ENCODE peak calls at places on chromosomes 2 and 18, in four cellular contexts. Q is fibroblast of the aortic adventitia; D is heart right ventricle; P is effector memory CD4-positive, alpha-beta T cell. L is an unnamed sample.

GRCh38 chr2:225399509-225399908 is at the start of gene NYAP2:
- DNase-seq in Q (no peak), D (no peak), P (no peak), L (no peak)

GRCh38 chr2:174586418-174586817 is 11.2 kb downstream of the WIPF1 start:
- DNase-seq in Q (no peak), D (no peak), P (no peak), L (no peak)

GRCh38 chr18:596288-596881 is 403 bp upstream of the CLUL1 start:
- DNase-seq in Q (no peak), D (no peak), P (peak; percentile 1), L (no peak)

GRCh38 chr2:174138161-174138560 is 110.2 kb downstream of the OLA1 start:
- DNase-seq in Q (no peak), D (no peak), P (no peak), L (peak; percentile 43)

GRCh38 chr2:6580982-6581381 is 284.7 kb downstream of the CMPK2 start:
- DNase-seq in Q (no peak), D (no peak), P (no peak), L (peak; percentile 59)

GRCh38 chr2:239689985-239690384 is 289.2 kb upstream of the HDAC4 start:
- DNase-seq in Q (no peak), D (no peak), P (no peak), L (no peak)

GRCh38 chr2:145638675-145639074 is 1118.8 kb upstream of the ZEB2 start:
- DNase-seq in Q (no peak), D (no peak), P (no peak), L (no peak)

GRCh38 chr2:210503622-210504300 is 27.2 kb upstream of the LANCL1 start:
- DNase-seq in Q (peak; percentile 33), D (no peak), P (no peak), L (peak; percentile 14)

GRCh38 chr18:46916551-46917107 is 678 bp downstream of the PIAS2 start:
- DNase-seq in Q (peak; percentile 42), D (no peak), P (no peak), L (peak; percentile 54)

GRCh38 chr18:45733535-45733934 is 9.6 kb downstream of the SLC14A1 start:
- DNase-seq in Q (no peak), D (no peak), P (no peak), L (no peak)

GRCh38 chr2:212968284-212969081 is 182.9 kb downstream of the IKZF2 start:
- DNase-seq in Q (no peak), D (no peak), P (no peak), L (peak; percentile 46)

GRCh38 chr2:97834610-97835009 is 121.2 kb downstream of the ZAP70 start:
- DNase-seq in Q (peak; percentile 2), D (no peak), P (no peak), L (peak; percentile 29)

GRCh38 chr2:156697906-156698305 is 261.7 kb downstream of the GPD2 start:
- DNase-seq in Q (no peak), D (no peak), P (no peak), L (no peak)

GRCh38 chr2:214542866-214543265 is 132.0 kb downstream of the VWC2L start:
- DNase-seq in Q (no peak), D (no peak), P (no peak), L (peak; percentile 65)

GRCh38 chr2:50448556-50448955 is 583.4 kb downstream of the NRXN1 start:
- DNase-seq in Q (no peak), D (no peak), P (no peak), L (no peak)

GRCh38 chr18:32373995-32374394 is 96.7 kb downstream of the GAREM1 start:
- DNase-seq in Q (peak; percentile 49), D (no peak), P (no peak), L (peak; percentile 80)

GRCh38 chr2:5020451-5020850 is 671.7 kb upstream of the SOX11 start:
- DNase-seq in Q (no peak), D (no peak), P (no peak), L (no peak)

GRCh38 chr2:161954103-161954502 is 119.9 kb downstream of the DPP4 start:
- DNase-seq in Q (no peak), D (no peak), P (peak; percentile 5), L (peak; percentile 6)

GRCh38 chr2:106296182-106296815 is 102.2 kb upstream of the UXS1 start:
- DNase-seq in Q (no peak), D (no peak), P (no peak), L (no peak)

GRCh38 chr2:127411609-127412370 is 6.4 kb upstream of the PROC start:
- DNase-seq in Q (no peak), D (no peak), P (no peak), L (no peak)

GRCh38 chr2:64612575-64613195 is 41.0 kb downstream of the SERTAD2 start:
- DNase-seq in Q (no peak), D (no peak), P (no peak), L (no peak)

GRCh38 chr18:76522104-76522503 is 27.1 kb upstream of the ZNF516 start:
- DNase-seq in Q (no peak), D (no peak), P (no peak), L (no peak)

GRCh38 chr2:47485751-47486300 is 82.9 kb downstream of the MSH2 start:
- DNase-seq in Q (no peak), D (no peak), P (no peak), L (peak; percentile 39)

GRCh38 chr2:217777906-217778305 is 224.9 kb downstream of the TNS1 start:
- DNase-seq in Q (no peak), D (no peak), P (no peak), L (no peak)
- H3K4me3 ChIP-seq in Q (no peak overlapping the region), D (no peak overlapping the region), P (no peak overlapping the region), L (no peak overlapping the region)

GRCh38 chr2:229980440-229981184 is 58.3 kb downstream of the FBXO36 start:
- DNase-seq in Q (peak; percentile 88), D (peak; percentile 56), P (no peak), L (peak; percentile 83)
- H3K4me3 ChIP-seq in Q (peak overlapping the region; percentile 31), D (no peak overlapping the region), P (no peak overlapping the region), L (peak overlapping the region; percentile 18)

DNA sequence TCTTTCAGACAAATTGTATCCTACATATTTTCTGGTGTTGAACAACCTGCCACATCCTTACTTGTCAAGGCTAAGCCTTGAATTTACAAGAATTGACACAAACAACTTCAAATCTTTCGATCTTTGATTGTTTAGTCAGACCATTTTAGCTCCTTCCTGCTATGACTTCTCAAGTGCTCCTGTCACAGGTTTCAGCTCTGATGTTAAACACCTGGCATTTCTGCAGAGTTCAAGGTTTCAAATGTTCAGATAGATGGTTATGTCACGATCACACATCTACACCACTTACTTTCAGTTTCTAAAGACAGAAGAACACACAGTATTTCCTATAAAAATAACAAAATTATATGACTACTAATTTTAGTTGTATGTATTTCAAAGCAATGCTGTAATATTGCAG is 84.0 kb downstream of the RND3 start:
- DNase-seq in Q (no peak), D (no peak), P (no peak), L (no peak)
- H3K4me3 ChIP-seq in Q (peak overlapping the region; percentile 2), D (no peak overlapping the region), P (no peak overlapping the region), L (no peak overlapping the region)

GRCh38 chr2:109612991-109613921 is 510 bp downstream of the SEPTIN10 start:
- DNase-seq in Q (peak; percentile 78), D (peak; percentile 73), P (no peak), L (peak; percentile 73)
- H3K4me3 ChIP-seq in Q (peak overlapping the region; percentile 80), D (peak overlapping the region; percentile 53), P (peak overlapping the region; percentile 57), L (peak overlapping the region; percentile 75)

DNA sequence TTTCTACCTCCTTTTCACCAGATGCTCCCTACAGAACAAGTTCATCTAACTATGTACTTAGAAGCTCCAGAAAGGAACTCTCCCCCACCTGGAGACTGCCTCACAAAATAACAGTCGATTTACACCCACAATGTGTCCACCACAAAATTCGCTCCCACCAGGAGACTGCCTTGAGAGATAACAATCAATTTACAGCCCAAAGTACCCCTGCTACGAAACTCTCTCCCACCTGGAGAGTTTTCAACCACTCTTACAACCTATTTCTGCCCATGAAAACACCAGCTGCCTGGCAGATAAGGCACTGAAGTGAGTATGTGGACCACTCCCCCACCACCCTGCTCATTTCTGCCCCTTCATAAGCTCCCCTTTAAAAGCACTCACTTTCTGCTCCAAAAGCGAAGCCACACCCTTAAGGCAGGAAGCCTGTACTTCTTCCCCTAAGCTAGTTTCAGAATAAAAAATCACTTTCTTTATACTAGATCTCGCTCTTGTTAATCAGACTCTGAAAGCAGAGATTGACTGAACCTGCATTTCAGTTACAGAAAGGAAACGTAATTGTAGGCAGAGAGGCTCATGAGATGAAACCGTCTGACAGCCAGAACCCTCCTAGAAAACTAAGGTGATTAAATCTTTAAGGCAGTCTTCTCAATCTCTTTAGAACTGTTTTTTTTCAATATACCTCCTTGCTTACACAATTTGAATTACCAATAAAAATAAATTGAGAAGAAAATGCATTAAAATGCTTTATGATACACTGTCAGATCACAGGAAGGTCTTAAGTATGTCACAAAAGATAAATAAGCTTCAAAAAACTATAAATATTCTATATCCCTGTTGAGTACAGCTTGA is 94.3 kb upstream of the RBBP8 start:
- DNase-seq in Q (no peak), D (no peak), P (no peak), L (no peak)
- H3K4me3 ChIP-seq in Q (no peak overlapping the region), D (no peak overlapping the region), P (no peak overlapping the region), L (no peak overlapping the region)

DNA sequence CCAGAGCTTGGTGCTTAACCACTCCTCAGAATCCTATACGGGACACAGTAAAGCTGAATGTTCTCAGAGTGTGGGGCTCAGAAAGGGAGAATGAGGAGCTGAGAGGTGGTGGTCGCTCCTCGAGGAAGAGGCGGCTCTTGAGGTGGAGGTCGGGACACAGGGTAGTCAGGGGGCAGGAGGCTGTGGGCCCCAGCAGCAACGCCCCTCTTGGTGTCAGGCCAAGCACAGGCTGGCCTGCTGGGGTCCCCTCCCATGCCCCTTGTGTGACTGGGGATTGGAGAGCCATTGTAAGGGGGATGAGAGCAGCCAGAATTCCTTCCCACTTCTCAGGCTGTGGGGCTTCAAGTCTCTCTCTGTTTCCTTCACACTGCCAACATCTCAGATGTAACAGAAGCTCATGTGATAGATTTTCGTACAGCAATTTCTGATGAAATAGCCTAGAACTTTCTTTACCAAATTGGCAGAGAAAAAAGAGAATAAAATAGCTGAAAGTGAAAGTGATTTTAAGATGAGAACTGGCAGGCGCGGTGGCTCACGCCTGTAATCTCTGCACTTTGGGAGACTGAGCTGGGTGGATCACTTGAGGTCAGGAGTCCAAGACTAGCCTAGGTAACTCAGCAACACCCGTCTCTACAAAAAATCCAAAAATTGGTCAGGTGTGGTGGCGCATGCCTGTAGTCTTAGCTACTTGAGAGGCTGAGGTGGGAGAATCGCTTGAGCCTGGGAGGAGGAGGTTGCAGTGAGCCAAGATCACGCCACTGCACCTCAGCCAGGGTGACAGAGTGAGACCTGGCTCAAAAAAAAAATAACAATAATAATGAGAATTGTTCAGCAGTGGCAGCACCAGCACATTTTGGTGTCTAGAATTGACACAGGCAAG is 61.1 kb upstream of the RPL31 start:
- DNase-seq in Q (peak; percentile 44), D (no peak), P (no peak), L (peak; percentile 39)
- H3K4me3 ChIP-seq in Q (no peak overlapping the region), D (no peak overlapping the region), P (peak overlapping the region; percentile 27), L (no peak overlapping the region)

GRCh38 chr2:195532255-195532627 is 124.8 kb upstream of the SLC39A10 start:
- DNase-seq in Q (no peak), D (no peak), P (no peak), L (no peak)
- H3K4me3 ChIP-seq in Q (no peak overlapping the region), D (no peak overlapping the region), P (no peak overlapping the region), L (no peak overlapping the region)